ENCODE peak calls at places on chromosomes 4 and X, in four cellular contexts. Q is IMR-90, V is mesendoderm, A is H1. N is an unnamed sample.

GRCh38 chrX:39953879-39954278 is 143.9 kb downstream of the BCOR start:
- DNase-seq in Q (peak; percentile 81), V (no peak), A (no peak), N (no peak)

GRCh38 chrX:24426340-24426913 is 38.7 kb upstream of the PDK3 start:
- DNase-seq in Q (peak; percentile 12), V (peak; percentile 27), A (no peak), N (no peak)

GRCh38 chrX:131778269-131779218 is 234.7 kb downstream of the OR13H1 start:
- DNase-seq in Q (peak; percentile 76), V (peak; percentile 1), A (no peak), N (no peak)

GRCh38 chr4:159722918-159723317 is 620.0 kb downstream of the RAPGEF2 start:
- DNase-seq in Q (no peak), V (no peak), A (no peak), N (no peak)

GRCh38 chr4:174663254-174663653 is 141.0 kb upstream of the HPGD start:
- DNase-seq in Q (peak; percentile 1), V (no peak), A (no peak), N (no peak)

GRCh38 chr4:94365304-94365703 is 22.7 kb upstream of the HPGDS start:
- DNase-seq in Q (peak; percentile 21), V (no peak), A (no peak), N (no peak)

GRCh38 chrX:65871671-65872311 is 168.1 kb downstream of the VSIG4 start:
- DNase-seq in Q (no peak), V (peak; percentile 92), A (peak; percentile 13), N (peak; percentile 62)

GRCh38 chrX:116010939-116011338 is 159.6 kb upstream of the AGTR2 start:
- DNase-seq in Q (no peak), V (no peak), A (no peak), N (no peak)

GRCh38 chr4:173332963-173333657 is 1.0 kb downstream of the HMGB2 start:
- DNase-seq in Q (peak; percentile 1), V (peak; percentile 28), A (no peak), N (no peak)

GRCh38 chr4:119046263-119046662 is 89.4 kb upstream of the MYOZ2 start:
- DNase-seq in Q (no peak), V (no peak), A (no peak), N (no peak)

GRCh38 chr4:86942185-86942666 is 7.4 kb downstream of the AFF1 start:
- DNase-seq in Q (peak; percentile 85), V (no peak), A (no peak), N (no peak)

GRCh38 chrX:45422216-45422925 is 221.7 kb upstream of the DIPK2B start:
- DNase-seq in Q (no peak), V (no peak), A (no peak), N (no peak)

GRCh38 chr4:61853041-61853440 is 652.9 kb downstream of the ADGRL3 start:
- DNase-seq in Q (no peak), V (peak; percentile 41), A (peak; percentile 33), N (peak; percentile 70)

GRCh38 chr4:54233128-54233696 is 4.1 kb downstream of the PDGFRA start:
- DNase-seq in Q (peak; percentile 85), V (peak; percentile 92), A (no peak), N (peak; percentile 86)

GRCh38 chrX:12825801-12826200 is 34.6 kb downstream of the PRPS2 start:
- DNase-seq in Q (peak; percentile 3), V (peak; percentile 61), A (no peak), N (no peak)

GRCh38 chrX:65035451-65035779 is 59.2 kb upstream of the ZC4H2 start:
- DNase-seq in Q (peak; percentile 21), V (no peak), A (peak; percentile 0), N (no peak)

GRCh38 chr4:39614487-39615162 is 24.0 kb downstream of the SMIM14 start:
- DNase-seq in Q (peak; percentile 87), V (no peak), A (no peak), N (no peak)

GRCh38 chr4:48017108-48017527 is 546 bp downstream of the NIPAL1 start:
- DNase-seq in Q (peak; percentile 66), V (peak; percentile 54), A (no peak), N (peak; percentile 79)

GRCh38 chr4:74503580-74503979 is 58.6 kb downstream of the AREG start:
- DNase-seq in Q (peak; percentile 88), V (no peak), A (no peak), N (no peak)

GRCh38 chrX:74449937-74450330 is 28.6 kb downstream of the SLC16A2 start:
- DNase-seq in Q (peak; percentile 68), V (no peak), A (no peak), N (no peak)

GRCh38 chr4:106495498-106495897 is 126.9 kb upstream of the GIMD1 start:
- DNase-seq in Q (no peak), V (no peak), A (no peak), N (no peak)

GRCh38 chr4:71520308-71520707 is 181.5 kb downstream of the SLC4A4 start:
- DNase-seq in Q (no peak), V (no peak), A (no peak), N (no peak)

GRCh38 chr4:81914623-81915022 is 442.9 kb upstream of the RASGEF1B start:
- DNase-seq in Q (no peak), V (no peak), A (no peak), N (no peak)
- H3K56ac ChIP-seq in Q (no peak overlapping the region), V (no peak overlapping the region), A (no peak overlapping the region), N (no peak overlapping the region)

GRCh38 chr4:139297001-139297410 is 4.3 kb upstream of the NAA15 start:
- DNase-seq in Q (peak; percentile 54), V (no peak), A (no peak), N (no peak)
- H3K56ac ChIP-seq in Q (no peak overlapping the region), V (no peak overlapping the region), A (no peak overlapping the region), N (no peak overlapping the region)

GRCh38 chrX:138127314-138127713 is 561.4 kb downstream of the ZIC3 start:
- DNase-seq in Q (no peak), V (no peak), A (no peak), N (no peak)
- H3K56ac ChIP-seq in Q (no peak overlapping the region), V (no peak overlapping the region), A (no peak overlapping the region), N (no peak overlapping the region)

GRCh38 chr4:137448402-137448801 is 83.9 kb downstream of the PCDH18 start:
- DNase-seq in Q (no peak), V (no peak), A (no peak), N (no peak)

GRCh38 chr4:137455647-137456321 is 76.5 kb downstream of the PCDH18 start:
- DNase-seq in Q (no peak), V (no peak), A (no peak), N (no peak)

GRCh38 chr4:137452799-137453198 is 79.5 kb downstream of the PCDH18 start:
- DNase-seq in Q (no peak), V (no peak), A (no peak), N (no peak)

GRCh38 chr4:137454767-137455166 is 77.5 kb downstream of the PCDH18 start:
- DNase-seq in Q (no peak), V (peak; percentile 72), A (no peak), N (no peak)

DNA sequence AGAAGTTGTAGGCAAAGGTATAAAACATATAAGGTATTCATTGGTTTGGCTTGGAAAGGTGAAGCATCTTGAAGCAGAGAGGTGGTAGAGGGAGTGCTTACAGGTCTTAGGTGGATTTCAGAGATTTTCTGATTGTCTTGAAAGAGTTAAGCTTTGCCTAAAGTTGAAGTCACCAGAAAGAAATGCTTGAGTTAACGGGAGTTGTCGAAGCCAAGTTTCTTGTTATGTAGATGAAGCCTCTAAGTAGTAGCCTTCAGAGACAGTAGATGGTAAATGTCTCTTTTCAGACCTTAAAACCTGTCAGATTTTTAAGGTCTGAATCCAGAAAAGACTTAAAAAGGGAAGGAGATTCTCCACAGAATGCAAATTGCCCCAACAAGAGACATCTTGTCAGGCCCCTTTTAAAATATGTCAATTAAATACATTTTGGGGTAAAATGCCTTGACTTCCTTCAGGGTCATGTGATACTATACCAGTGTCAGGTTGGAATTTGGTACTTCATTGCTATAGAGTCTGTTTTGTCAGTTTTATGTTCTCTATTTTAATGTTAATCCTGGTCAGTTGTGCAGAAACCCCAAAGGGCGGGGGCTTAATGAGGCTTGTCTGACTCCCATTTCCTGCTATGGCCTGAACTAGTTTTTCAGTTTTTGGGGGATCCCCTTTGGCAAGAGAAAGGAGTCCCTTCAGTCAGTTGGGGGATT is 81.0 kb downstream of the PCDH18 start:
- DNase-seq in Q (no peak), V (peak; percentile 87), A (peak; percentile 46), N (no peak)
- H3K56ac ChIP-seq in Q (no peak overlapping the region), V (no peak overlapping the region), A (no peak overlapping the region), N (no peak overlapping the region)

DNA sequence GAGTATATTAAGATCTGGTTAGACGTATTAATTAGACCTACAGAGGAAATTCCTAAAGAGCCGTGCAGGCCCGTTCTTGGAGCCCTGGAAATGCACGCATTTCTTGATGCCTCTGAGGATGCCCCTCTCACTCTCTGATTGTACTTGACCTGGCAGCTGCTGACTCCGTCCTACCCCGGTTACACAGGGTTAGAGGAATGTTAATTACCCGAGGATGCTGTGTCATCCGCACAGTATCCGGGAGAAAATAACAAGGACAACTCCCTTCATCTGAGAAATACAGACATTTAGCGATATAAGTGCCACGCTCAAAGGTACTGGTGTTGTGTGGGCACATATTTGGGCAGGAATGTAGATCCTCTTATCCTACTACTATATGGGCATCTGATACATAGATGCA is 404.6 kb upstream of the FAT1 start:
- DNase-seq in Q (peak; percentile 41), V (peak; percentile 48), A (no peak), N (no peak)
- H3K56ac ChIP-seq in Q (no peak overlapping the region), V (no peak overlapping the region), A (no peak overlapping the region), N (no peak overlapping the region)